ENCODE peak calls at places on chromosomes 2 and 18, in ten cellular contexts. E, X, D, P, C, O, K, M, B and J are unnamed samples.

GRCh38 chr2:207315131-207315530 is 149.4 kb upstream of the KLF7 start:
- DNase-seq in E (no peak), X (no peak), D (no peak), P (no peak), C (no peak), O (peak), K (no peak), M (no peak), B (no peak), J (no peak)

GRCh38 chr2:40364143-40364903 is 87.6 kb downstream of the SLC8A1 start:
- DNase-seq in E (no peak), X (no peak), D (no peak), P (no peak), C (no peak), O (no peak), K (no peak), M (no peak), B (no peak), J (no peak)

GRCh38 chr2:43083278-43083677 is 143.1 kb downstream of the ZFP36L2 start:
- DNase-seq in E (no peak), X (no peak), D (peak), P (no peak), C (no peak), O (no peak), K (no peak), M (no peak), B (no peak), J (no peak)

GRCh38 chr2:157336137-157336721 is 10.6 kb upstream of the ERMN start:
- DNase-seq in E (peak), X (peak), D (no peak), P (no peak), C (peak), O (peak), K (no peak), M (no peak), B (peak), J (no peak)

GRCh38 chr2:114659895-114660294 is 217.5 kb downstream of the DPP10 start:
- DNase-seq in E (no peak), X (no peak), D (no peak), P (no peak), C (no peak), O (no peak), K (no peak), M (no peak), B (no peak), J (no peak)

GRCh38 chr2:13102340-13103063 is 385.8 kb downstream of the TRIB2 start:
- DNase-seq in E (no peak), X (no peak), D (no peak), P (no peak), C (no peak), O (no peak), K (no peak), M (no peak), B (no peak), J (no peak)

GRCh38 chr2:73827018-73827417 is 1.7 kb upstream of the STAMBP start:
- DNase-seq in E (peak), X (peak), D (no peak), P (no peak), C (no peak), O (no peak), K (no peak), M (no peak), B (no peak), J (no peak)

GRCh38 chr18:59994357-59994756 is 94.6 kb downstream of the PMAIP1 start:
- DNase-seq in E (peak), X (no peak), D (no peak), P (no peak), C (no peak), O (no peak), K (no peak), M (no peak), B (no peak), J (no peak)

GRCh38 chr2:98985905-98986666 is 50.1 kb upstream of the CRACDL start:
- DNase-seq in E (no peak), X (no peak), D (no peak), P (no peak), C (no peak), O (no peak), K (no peak), M (no peak), B (no peak), J (no peak)

GRCh38 chr2:36530178-36530982 is 67.6 kb downstream of the FEZ2 start:
- DNase-seq in E (no peak), X (no peak), D (no peak), P (peak), C (no peak), O (no peak), K (no peak), M (peak), B (no peak), J (peak)

GRCh38 chr18:57210711-57211411 is 64.0 kb downstream of the BOD1L2 start:
- DNase-seq in E (no peak), X (peak), D (no peak), P (no peak), C (no peak), O (no peak), K (no peak), M (no peak), B (no peak), J (no peak)

GRCh38 chr18:49920731-49921130 is 107.4 kb upstream of the ACAA2 start:
- DNase-seq in E (no peak), X (no peak), D (no peak), P (no peak), C (no peak), O (no peak), K (no peak), M (no peak), B (no peak), J (peak)

GRCh38 chr2:209499071-209499470 is 75.2 kb downstream of the MAP2 start:
- DNase-seq in E (no peak), X (no peak), D (no peak), P (peak), C (no peak), O (no peak), K (no peak), M (no peak), B (no peak), J (no peak)

GRCh38 chr2:54099834-54100595 is 15.4 kb upstream of the ACYP2 start:
- DNase-seq in E (no peak), X (no peak), D (no peak), P (no peak), C (no peak), O (no peak), K (no peak), M (no peak), B (no peak), J (no peak)

GRCh38 chr2:77443076-77443475 is 79.1 kb downstream of the LRRTM4 start:
- DNase-seq in E (no peak), X (no peak), D (no peak), P (no peak), C (no peak), O (no peak), K (no peak), M (no peak), B (no peak), J (no peak)

GRCh38 chr2:72887032-72887835 is at the start of gene SPR:
- DNase-seq in E (peak), X (peak), D (peak), P (peak), C (peak), O (peak), K (peak), M (no peak), B (peak), J (no peak)

GRCh38 chr2:36490749-36491148 is 107.2 kb downstream of the FEZ2 start:
- DNase-seq in E (no peak), X (no peak), D (no peak), P (no peak), C (no peak), O (no peak), K (no peak), M (no peak), B (no peak), J (no peak)

GRCh38 chr18:13464432-13465125 is 246.0 kb downstream of the LDLRAD4 start:
- DNase-seq in E (no peak), X (no peak), D (no peak), P (no peak), C (no peak), O (no peak), K (peak), M (no peak), B (peak), J (no peak)

GRCh38 chr18:37456395-37456794 is 109.2 kb downstream of the CELF4 start:
- DNase-seq in E (no peak), X (no peak), D (no peak), P (no peak), C (no peak), O (no peak), K (no peak), M (no peak), B (no peak), J (no peak)

GRCh38 chr2:40165503-40165867 is 286.4 kb downstream of the SLC8A1 start:
- DNase-seq in E (no peak), X (no peak), D (no peak), P (no peak), C (no peak), O (no peak), K (peak), M (no peak), B (no peak), J (no peak)

GRCh38 chr18:54776282-54776977 is 51.8 kb upstream of the RAB27B start:
- DNase-seq in E (no peak), X (peak), D (no peak), P (peak), C (no peak), O (no peak), K (peak), M (peak), B (no peak), J (peak)
- H3K4me3 ChIP-seq in E (no peak), X (no peak), D (no peak), P (no peak), C (no peak), O (no peak), K (no peak), M (no peak), B (no peak), J (no peak)

DNA sequence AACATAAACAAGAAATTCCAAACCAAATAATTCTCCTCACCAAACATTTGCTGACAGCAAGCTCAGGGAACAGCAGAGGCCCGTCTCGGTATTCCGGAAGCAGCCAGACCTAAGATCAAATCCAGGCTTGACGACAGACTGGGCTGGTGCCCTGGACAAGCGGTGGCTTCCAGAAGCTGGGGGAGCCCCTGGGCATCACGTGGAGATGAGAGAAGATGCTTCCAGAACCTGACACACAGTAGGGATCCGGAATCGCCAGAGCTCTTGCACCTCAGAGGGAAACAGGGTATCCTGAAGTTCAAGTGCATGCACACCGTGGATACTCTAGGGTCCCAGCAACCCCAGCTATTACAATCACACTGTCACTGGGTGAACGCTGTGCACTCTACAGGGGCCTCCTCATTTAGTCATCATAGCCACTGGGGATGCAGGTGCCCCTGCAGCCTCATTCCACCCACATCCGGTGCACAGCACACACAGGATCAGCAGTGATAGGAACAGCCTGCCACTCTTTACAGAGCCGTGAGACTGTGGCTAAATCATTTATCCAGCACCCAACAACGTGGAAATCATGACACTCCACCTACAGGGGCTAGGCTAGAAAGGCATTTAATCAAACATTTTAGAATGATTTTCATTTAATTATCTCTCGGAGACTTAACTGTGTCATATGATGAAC is 102.6 kb downstream of the HDAC4 start:
- DNase-seq in E (no peak), X (no peak), D (peak), P (no peak), C (peak), O (no peak), K (peak), M (no peak), B (peak), J (no peak)
- H3K4me3 ChIP-seq in E (no peak), X (no peak), D (no peak), P (no peak), C (no peak), O (no peak), K (no peak), M (no peak), B (no peak), J (no peak)

GRCh38 chr2:61185329-61185728 is 23.3 kb downstream of the C2orf74 start:
- DNase-seq in E (peak), X (no peak), D (no peak), P (no peak), C (no peak), O (no peak), K (no peak), M (no peak), B (no peak), J (no peak)
- H3K4me3 ChIP-seq in E (no peak), X (no peak), D (no peak), P (no peak), C (no peak), O (no peak), K (no peak), M (no peak), B (no peak), J (no peak)

DNA sequence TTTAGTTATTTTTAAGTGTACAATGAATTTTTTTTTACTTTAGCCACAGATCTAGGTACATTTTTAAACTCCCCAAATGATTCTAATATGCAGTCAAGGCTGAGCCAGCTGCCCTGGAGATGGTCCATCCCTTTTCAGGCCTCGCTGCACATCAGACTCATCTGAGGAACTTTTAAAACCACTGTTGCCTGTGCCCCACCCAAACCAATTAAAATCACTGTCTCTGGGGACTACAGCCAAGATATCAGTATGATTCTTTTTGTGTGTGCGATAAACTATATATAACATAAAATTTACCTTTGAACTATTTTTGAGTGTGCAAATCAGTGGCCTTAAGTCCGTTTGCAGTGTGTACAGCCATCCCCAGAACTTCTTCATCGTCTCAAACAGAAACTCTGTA is 9.1 kb upstream of the MALT1 start:
- DNase-seq in E (no peak), X (no peak), D (no peak), P (no peak), C (no peak), O (no peak), K (no peak), M (no peak), B (no peak), J (no peak)
- H3K4me3 ChIP-seq in E (no peak), X (no peak), D (no peak), P (no peak), C (no peak), O (no peak), K (no peak), M (no peak), B (no peak), J (no peak)